ENCODE peak calls at places on chromosomes 12 and 14, in five cellular contexts. X is T-helper 9 cell, L is dorsolateral prefrontal cortex, J is heart left ventricle, I is NCI-H2081. S is an unnamed sample.

GRCh38 chr12:46492471-46493351 is 120.1 kb upstream of the SLC38A2 start:
- DNase-seq in X (no peak), I (no peak), J (no peak), L (no peak), S (no peak)

GRCh38 chr14:69014829-69015259 is 35.7 kb upstream of the ACTN1 start:
- DNase-seq in J (no peak), X (no peak), I (no peak), L (no peak), S (no peak)

GRCh38 chr12:62482769-62483168 is 16.1 kb downstream of the MON2 start:
- DNase-seq in X (no peak), J (no peak), L (no peak), I (no peak), S (no peak)

GRCh38 chr12:59115995-59116394 is 195.7 kb upstream of the LRIG3 start:
- DNase-seq in X (no peak), L (no peak), I (no peak), J (no peak), S (no peak)

GRCh38 chr12:81077686-81078441 is at the start of gene ACSS3:
- DNase-seq in J (peak; percentile 78), L (no peak), I (peak; percentile 20), X (no peak), S (peak; percentile 71)

GRCh38 chr14:68475802-68476201 is 317.1 kb downstream of the ZFP36L1 start:
- DNase-seq in I (no peak), J (no peak), L (no peak), X (no peak), S (no peak)

GRCh38 chr14:68843471-68844209 is 50.8 kb upstream of the ZFP36L1 start:
- DNase-seq in I (peak; percentile 38), J (peak; percentile 78), X (peak; percentile 73), L (peak; percentile 81), S (peak; percentile 84)

GRCh38 chr12:5402536-5402935 is 29.4 kb upstream of the NTF3 start:
- DNase-seq in J (no peak), L (no peak), I (no peak), X (no peak), S (no peak)

GRCh38 chr14:39265741-39266588 is 32.2 kb downstream of the MIA2 start:
- DNase-seq in X (no peak), L (peak; percentile 35), J (peak; percentile 74), I (peak; percentile 43), S (no peak)

GRCh38 chr12:98635657-98636323 is 8.8 kb downstream of the IKBIP start:
- DNase-seq in X (no peak), I (no peak), J (no peak), L (no peak), S (no peak)

GRCh38 chr12:62436164-62436503 is 30.5 kb upstream of the MON2 start:
- DNase-seq in L (no peak), J (no peak), I (no peak), X (no peak), S (no peak)

GRCh38 chr12:90945070-90945649 is 9.8 kb downstream of the CCER1 start:
- DNase-seq in X (no peak), J (no peak), L (no peak), I (peak; percentile 41), S (no peak)

GRCh38 chr12:105428793-105429192 is 98.3 kb downstream of the C12orf75 start:
- DNase-seq in L (no peak), X (no peak), I (no peak), J (no peak), S (no peak)

GRCh38 chr12:127726928-127727327 is 540.0 kb upstream of the TMEM132C start:
- DNase-seq in L (no peak), X (no peak), I (no peak), J (no peak), S (no peak)

GRCh38 chr12:112386726-112387125 is 4.5 kb upstream of the HECTD4 start:
- DNase-seq in L (no peak), I (no peak), X (no peak), J (peak; percentile 45), S (no peak)

GRCh38 chr14:35406811-35407630 is 2.5 kb upstream of the NFKBIA start:
- DNase-seq in J (no peak), L (no peak), I (peak; percentile 56), X (no peak), S (peak; percentile 59)

GRCh38 chr12:88339966-88340365 is 197.9 kb downstream of the TMTC3 start:
- DNase-seq in J (no peak), L (no peak), X (no peak), I (no peak), S (no peak)

GRCh38 chr14:64504897-64505771 is 564 bp downstream of the ZBTB1 start:
- DNase-seq in J (peak; percentile 93), X (peak; percentile 77), L (peak; percentile 81), I (peak; percentile 80), S (peak; percentile 89)

GRCh38 chr14:100417466-100417865 is 94.3 kb downstream of the SLC25A47 start:
- DNase-seq in L (peak; percentile 64), X (no peak), J (no peak), I (no peak), S (no peak)

GRCh38 chr14:59332727-59333126 is 132.5 kb downstream of the GPR135 start:
- DNase-seq in I (no peak), X (no peak), J (no peak), L (no peak), S (no peak)

GRCh38 chr14:102777711-102778615 is 714 bp downstream of the TRAF3 start:
- DNase-seq in L (no peak), X (peak; percentile 11), I (no peak), J (no peak), S (peak; percentile 21)

GRCh38 chr14:40697221-40697620 is 909.5 kb upstream of the LRFN5 start:
- DNase-seq in J (no peak), L (no peak), X (no peak), I (no peak), S (no peak)

GRCh38 chr14:77459072-77459723 is 1.3 kb downstream of the AHSA1 start:
- DNase-seq in X (peak; percentile 48), J (peak; percentile 37), L (peak; percentile 79), I (peak; percentile 72), S (no peak)

GRCh38 chr14:44369401-44370123 is 137.5 kb downstream of the FSCB start:
- DNase-seq in X (no peak), L (no peak), I (peak; percentile 8), J (no peak), S (no peak)

GRCh38 chr14:73741876-73742519 is 27.8 kb upstream of the PNMA1 start:
- DNase-seq in X (no peak), L (no peak), J (no peak), I (no peak), S (no peak)

GRCh38 chr14:36657409-36658090 is 4.1 kb upstream of the PAX9 start:
- DNase-seq in I (no peak), L (no peak), J (no peak), X (no peak), S (no peak)

GRCh38 chr14:104794641-104795467 is 694 bp downstream of the AKT1 start:
- DNase-seq in J (no peak), X (no peak), L (no peak), I (no peak), S (no peak)

GRCh38 chr14:103472939-103473338 is 49.7 kb downstream of the CKB start:
- DNase-seq in I (no peak), J (no peak), X (no peak), L (no peak), S (no peak)

GRCh38 chr12:3820122-3820521 is 53.1 kb downstream of the PARP11 start:
- DNase-seq in L (no peak), J (no peak), X (no peak), I (no peak), S (no peak)